ENCODE peak calls at places on chromosomes 11 and 22, in six cellular contexts. X is body of pancreas; Q is effector memory CD4-positive, alpha-beta T cell; M is PC-3; W is tibial nerve; Z is IMR-90. T is an unnamed sample. For H3K9me3, the result is how much of the 10 kb centered on the place peaks cover.

GRCh38 chr11:117205211-117205818 is 6.1 kb downstream of the TAGLN start:
- DNase-seq in X (no peak), Q (no peak), M (no peak), W (no peak), Z (no peak), T (no peak)

GRCh38 chr11:47443817-47444216 is 5.1 kb downstream of the RAPSN start:
- DNase-seq in X (no peak), Q (no peak), M (no peak), W (no peak), Z (no peak), T (no peak)

GRCh38 chr11:14065153-14065552 is 102.6 kb downstream of the SPON1 start:
- DNase-seq in X (no peak), Q (no peak), M (no peak), W (no peak), Z (no peak), T (no peak)

GRCh38 chr11:36352919-36353318 is 56.8 kb downstream of the PRR5L start:
- DNase-seq in X (no peak), Q (peak), M (no peak), W (no peak), Z (no peak), T (no peak)

GRCh38 chr11:2471048-2471803 is 26.4 kb downstream of the KCNQ1 start:
- DNase-seq in X (no peak), Q (no peak), M (no peak), W (no peak), Z (no peak), T (no peak)

GRCh38 chr11:93606314-93606713 is 55.2 kb upstream of the CEP295 start:
- DNase-seq in X (no peak), Q (no peak), M (no peak), W (no peak), Z (no peak), T (no peak)

GRCh38 chr11:104043137-104043536 is 6.7 kb downstream of the DDI1 start:
- DNase-seq in X (no peak), Q (no peak), M (no peak), W (no peak), Z (peak), T (no peak)

GRCh38 chr22:23057331-23057730 is 13.0 kb upstream of the GNAZ start:
- DNase-seq in X (no peak), Q (no peak), M (no peak), W (no peak), Z (no peak), T (no peak)

GRCh38 chr22:24894998-24895397 is 51.5 kb downstream of the LHFPL7 start:
- DNase-seq in X (peak), Q (no peak), M (peak), W (peak), Z (no peak), T (no peak)

GRCh38 chr11:102343789-102344188 is 3.2 kb upstream of the BIRC2 start:
- DNase-seq in X (no peak), Q (no peak), M (peak), W (no peak), Z (peak), T (no peak)

GRCh38 chr11:93481279-93481678 is 61.9 kb downstream of the SMCO4 start:
- DNase-seq in X (no peak), Q (no peak), M (peak), W (no peak), Z (no peak), T (no peak)

GRCh38 chr11:23314162-23314561 is 453.9 kb upstream of the CCDC179 start:
- DNase-seq in X (no peak), Q (no peak), M (no peak), W (no peak), Z (no peak), T (no peak)

GRCh38 chr11:12079726-12080556 is 30.4 kb upstream of the MICAL2 start:
- DNase-seq in X (peak), Q (no peak), M (peak), W (peak), Z (peak), T (no peak)

GRCh38 chr11:15941206-15941770 is 415.1 kb downstream of the SOX6 start:
- DNase-seq in X (no peak), Q (no peak), M (no peak), W (no peak), Z (no peak), T (no peak)

GRCh38 chr22:35892192-35892591 is 136.4 kb downstream of the RBFOX2 start:
- DNase-seq in X (no peak), Q (no peak), M (peak), W (no peak), Z (peak), T (no peak)

GRCh38 chr11:1838426-1839131 is at the start of gene TNNI2:
- DNase-seq in X (no peak), Q (no peak), M (no peak), W (no peak), Z (no peak), T (no peak)

GRCh38 chr11:124756753-124757227 is 4.7 kb upstream of the VSIG2 start:
- DNase-seq in X (no peak), Q (no peak), M (no peak), W (no peak), Z (no peak), T (no peak)

GRCh38 chr22:41535244-41535643 is 9.0 kb downstream of the POLR3H start:
- DNase-seq in X (no peak), Q (no peak), M (peak), W (no peak), Z (no peak), T (no peak)

GRCh38 chr11:69551963-69552362 is 70.5 kb downstream of the LINC01488 start:
- DNase-seq in X (no peak), Q (no peak), M (no peak), W (no peak), Z (no peak), T (no peak)

GRCh38 chr11:118219244-118219643 is 5.6 kb downstream of the JAML start:
- DNase-seq in X (no peak), Q (no peak), M (no peak), W (no peak), Z (no peak), T (no peak)

GRCh38 chr11:35304393-35304790 is 115.0 kb downstream of the SLC1A2 start:
- DNase-seq in X (no peak), Q (no peak), M (peak), W (no peak), Z (peak), T (no peak)

GRCh38 chr11:2310073-2310785 is 8.4 kb downstream of the TSPAN32 start:
- DNase-seq in X (no peak), Q (no peak), M (no peak), W (no peak), Z (no peak), T (peak)

GRCh38 chr11:124302756-124303155 is 11.0 kb downstream of the OR8D1 start:
- DNase-seq in X (no peak), Q (no peak), M (no peak), W (no peak), Z (no peak), T (no peak)

GRCh38 chr11:88016392-88017020 is 158.7 kb downstream of the RAB38 start:
- DNase-seq in X (peak), Q (peak), M (peak), W (peak), Z (peak), T (no peak)

GRCh38 chr11:117620131-117620530 is 176.9 kb downstream of the DSCAML1 start:
- DNase-seq in X (no peak), Q (no peak), M (no peak), W (no peak), Z (no peak), T (no peak)

GRCh38 chr11:106466441-106467190 is 389.2 kb downstream of the AASDHPPT start:
- DNase-seq in X (no peak), Q (no peak), M (peak), W (no peak), Z (peak), T (no peak)

GRCh38 chr22:38338772-38339379 is 21.6 kb upstream of the CSNK1E start:
- DNase-seq in X (peak), Q (no peak), M (no peak), W (no peak), Z (no peak), T (no peak)

GRCh38 chr22:46110215-46110614 is 40.1 kb upstream of the PPARA start:
- DNase-seq in X (peak), Q (no peak), M (peak), W (no peak), Z (peak), T (no peak)

GRCh38 chr11:32358729-32359128 is 76.6 kb downstream of the WT1 start:
- DNase-seq in X (no peak), Q (no peak), M (no peak), W (no peak), Z (no peak), T (no peak)

GRCh38 chr11:1921576-1922141 is 2.2 kb downstream of the TNNT3 start:
- DNase-seq in X (no peak), Q (no peak), M (no peak), W (peak), Z (no peak), T (no peak)

GRCh38 chr11:17384002-17384511 is 4.4 kb downstream of the KCNJ11 start:
- DNase-seq in X (peak), Q (peak), M (peak), W (peak), Z (peak), T (peak)

GRCh38 chr11:111707039-111707690 is 59.0 kb downstream of the PPP2R1B start:
- DNase-seq in X (peak), Q (no peak), M (peak), W (peak), Z (peak), T (no peak)

GRCh38 chr11:34308821-34309585 is 48.8 kb downstream of the ABTB2 start:
- DNase-seq in X (no peak), Q (no peak), M (no peak), W (peak), Z (no peak), T (no peak)

GRCh38 chr11:34501500-34501899 is 12.1 kb downstream of the ELF5 start:
- DNase-seq in X (no peak), Q (no peak), M (peak), W (peak), Z (peak), T (no peak)

GRCh38 chr11:16528639-16529038 is 172.3 kb upstream of the SOX6 start:
- DNase-seq in X (no peak), Q (no peak), M (no peak), W (no peak), Z (no peak), T (no peak)

GRCh38 chr11:76628408-76628947 is 42.1 kb downstream of the LRRC32 start:
- DNase-seq in X (no peak), Q (no peak), M (no peak), W (no peak), Z (no peak), T (no peak)

GRCh38 chr11:67071420-67072284 is 15.0 kb downstream of the RHOD start:
- DNase-seq in X (peak), Q (peak), M (peak), W (peak), Z (peak), T (peak)

GRCh38 chr11:73325036-73325981 is 17.2 kb downstream of the ARHGEF17 start:
- DNase-seq in X (no peak), Q (no peak), M (no peak), W (no peak), Z (peak), T (no peak)

GRCh38 chr22:43861529-43861928 is 784 bp downstream of the SULT4A1 start:
- DNase-seq in X (no peak), Q (no peak), M (no peak), W (no peak), Z (peak), T (no peak)

GRCh38 chr22:43859176-43859575 is 3.1 kb downstream of the SULT4A1 start:
- DNase-seq in X (no peak), Q (no peak), M (no peak), W (no peak), Z (no peak), T (no peak)

GRCh38 chr22:43859621-43860020 is 2.7 kb downstream of the SULT4A1 start:
- DNase-seq in X (no peak), Q (no peak), M (no peak), W (no peak), Z (no peak), T (no peak)

GRCh38 chr22:43860831-43861230 is 1.5 kb downstream of the SULT4A1 start:
- DNase-seq in X (no peak), Q (no peak), M (no peak), W (no peak), Z (no peak), T (no peak)

DNA sequence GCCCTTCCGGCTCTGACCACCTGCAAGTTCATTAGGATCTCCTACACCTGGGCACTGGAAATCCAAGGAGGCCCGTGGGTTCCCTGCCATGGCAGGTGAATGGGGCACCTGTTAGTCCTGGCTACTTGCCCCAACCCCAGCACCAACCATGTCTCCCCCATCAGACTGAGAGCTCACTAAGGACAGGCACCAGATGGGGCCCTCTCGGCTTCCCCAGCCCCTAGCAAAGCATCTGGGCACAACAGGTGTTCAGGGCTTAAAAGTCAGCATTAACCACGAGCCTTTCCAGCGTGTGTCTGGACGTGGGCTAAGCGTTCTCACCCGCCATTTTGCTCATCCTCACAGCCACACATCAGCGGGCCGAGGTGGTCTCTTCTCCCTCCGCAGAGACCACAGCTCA is 2.2 kb downstream of the SULT4A1 start:
- DNase-seq in X (no peak), Q (no peak), M (no peak), W (no peak), Z (no peak), T (no peak)
- H3K9me3 ChIP-seq in X (under half), Q (under half), M (under half), W (under half), Z (under half), T (under half)

DNA sequence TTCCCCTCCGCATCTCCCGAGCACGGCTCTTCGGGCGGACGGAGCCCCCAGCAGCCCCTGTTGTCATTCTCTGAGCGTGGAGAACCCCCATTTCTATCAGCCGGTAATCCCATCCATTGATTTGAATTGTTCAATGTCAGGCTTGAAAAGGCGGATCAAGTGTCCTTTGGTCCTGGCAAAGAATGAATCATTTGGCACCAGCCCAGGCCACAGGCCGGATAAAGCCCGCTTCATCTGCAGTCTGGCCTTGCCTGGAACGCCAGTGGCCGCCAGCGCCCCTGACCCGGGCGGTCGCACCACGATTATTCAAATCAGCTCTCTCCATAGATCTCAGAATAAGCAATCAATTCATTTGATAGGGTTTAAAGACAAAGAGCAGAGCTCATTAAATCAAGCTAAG is 188.9 kb downstream of the BRD1 start:
- DNase-seq in X (no peak), Q (no peak), M (peak), W (no peak), Z (no peak), T (no peak)
- H3K9me3 ChIP-seq in X (under half), Q (under half), M (under half), W (under half), Z (under half), T (under half)

DNA sequence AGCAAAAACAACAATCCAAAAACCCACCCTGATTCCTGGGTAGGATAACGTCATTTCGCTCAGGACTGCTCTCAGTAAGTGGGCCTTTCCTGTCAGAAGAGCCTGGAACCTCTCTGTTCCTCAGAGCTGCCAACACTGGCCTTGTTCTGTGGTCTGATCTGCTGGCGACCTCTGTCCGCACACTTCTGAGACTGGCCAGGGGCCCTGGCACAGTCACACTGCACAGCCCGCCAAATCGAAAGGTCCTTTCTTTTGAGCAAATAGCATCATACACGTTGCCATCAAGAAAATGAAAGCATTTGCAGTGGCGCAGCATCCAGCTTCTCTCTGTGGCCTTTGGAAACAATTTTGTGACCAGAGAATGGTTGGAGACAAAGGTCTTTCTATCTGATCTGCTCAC is 80.1 kb upstream of the SYT13 start:
- DNase-seq in X (no peak), Q (no peak), M (no peak), W (no peak), Z (no peak), T (no peak)
- H3K9me3 ChIP-seq in X (under half), Q (under half), M (under half), W (under half), Z (under half), T (under half)

GRCh38 chr11:5922749-5923426 is 19.2 kb upstream of the OR56A3 start:
- DNase-seq in X (no peak), Q (no peak), M (peak), W (no peak), Z (no peak), T (no peak)
- H3K9me3 ChIP-seq in X (under half), Q (under half), M (under half), W (under half), Z (under half), T (under half)

GRCh38 chr11:109858152-109858551 is 235.0 kb upstream of the ZC3H12C start:
- DNase-seq in X (no peak), Q (no peak), M (no peak), W (no peak), Z (no peak), T (no peak)
- H3K9me3 ChIP-seq in X (under half), Q (under half), M (under half), W (under half), Z (under half), T (under half)

DNA sequence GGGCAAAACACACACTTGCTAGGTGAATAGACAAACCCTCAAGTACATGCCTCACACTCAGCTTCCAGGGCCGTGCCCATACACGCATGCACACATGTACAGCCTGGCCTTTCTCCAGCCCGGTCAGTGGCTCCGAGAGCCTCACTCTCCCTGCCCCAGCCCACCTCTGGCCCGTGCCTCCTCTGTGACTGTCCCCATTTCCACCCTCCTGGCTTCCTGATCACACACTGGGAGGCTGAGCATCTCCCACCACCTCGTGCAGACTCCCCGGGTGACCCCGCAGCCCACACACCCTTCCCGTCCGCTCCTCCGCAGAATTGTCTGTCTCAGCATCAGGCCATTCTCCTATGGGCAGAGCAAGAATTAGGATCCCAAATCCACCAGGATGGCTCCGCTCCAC is 634.1 kb downstream of the TBC1D22A start:
- DNase-seq in X (no peak), Q (no peak), M (no peak), W (no peak), Z (no peak), T (no peak)
- H3K9me3 ChIP-seq in X (under half), Q (under half), M (under half), W (under half), Z (under half), T (under half)